ENCODE peak calls at places on chromosomes 13 and 19, in five cellular contexts. D is heart left ventricle, V is AG04450, B is right atrium auricular region, X is colonic mucosa. O is an unnamed sample.

GRCh38 chr13:109712187-109712601 is 74.2 kb downstream of the IRS2 start:
- DNase-seq in D (no peak), V (no peak), B (no peak), X (no peak), O (no peak)

GRCh38 chr19:4575978-4576933 is 16.8 kb upstream of the SEMA6B start:
- DNase-seq in D (peak), V (no peak), B (no peak), X (peak), O (peak)

GRCh38 chr13:23432589-23432988 is 913 bp downstream of the SACS start:
- DNase-seq in D (no peak), V (no peak), B (no peak), X (no peak), O (no peak)

GRCh38 chr19:41302624-41303351 is 7.2 kb upstream of the CCDC97 start:
- DNase-seq in D (no peak), V (no peak), B (no peak), X (no peak), O (peak)

GRCh38 chr13:77515785-77516184 is 19.7 kb upstream of the SCEL start:
- DNase-seq in D (no peak), V (no peak), B (no peak), X (no peak), O (no peak)

GRCh38 chr19:13839938-13840750 is 36.8 kb upstream of the NANOS3 start:
- DNase-seq in D (peak), V (no peak), B (no peak), X (peak), O (no peak)

GRCh38 chr13:20702945-20703784 is at the start of gene IL17D:
- DNase-seq in D (no peak), V (no peak), B (no peak), X (peak), O (peak)

GRCh38 chr19:39127812-39128510 is 2.4 kb downstream of the PAK4 start:
- DNase-seq in D (no peak), V (no peak), B (no peak), X (peak), O (no peak)

GRCh38 chr13:109833940-109834339 is 47.6 kb upstream of the IRS2 start:
- DNase-seq in D (no peak), V (no peak), B (no peak), X (no peak), O (no peak)

GRCh38 chr19:30516111-30516510 is 143.9 kb downstream of the ZNF536 start:
- DNase-seq in D (no peak), V (no peak), B (no peak), X (no peak), O (no peak)

GRCh38 chr19:50461066-50461875 is 15.0 kb upstream of the EMC10 start:
- DNase-seq in D (no peak), V (peak), B (no peak), X (peak), O (peak)

GRCh38 chr13:93700115-93700514 is 473.5 kb downstream of the GPC6 start:
- DNase-seq in D (no peak), V (no peak), B (no peak), X (no peak), O (no peak)

GRCh38 chr19:5503598-5503997 is 48.4 kb downstream of the ZNRF4 start:
- DNase-seq in D (no peak), V (no peak), B (no peak), X (no peak), O (no peak)

GRCh38 chr19:9709305-9709704 is 34.4 kb upstream of the ZNF562 start:
- DNase-seq in D (peak), V (no peak), B (no peak), X (no peak), O (no peak)

GRCh38 chr13:30829145-30829544 is 76.9 kb upstream of the MEDAG start:
- DNase-seq in D (no peak), V (no peak), B (no peak), X (no peak), O (no peak)

GRCh38 chr19:3804429-3804828 is 18.2 kb upstream of the MATK start:
- DNase-seq in D (no peak), V (no peak), B (no peak), X (no peak), O (no peak)

GRCh38 chr19:17337675-17338439 is 504 bp downstream of the GTPBP3 start:
- DNase-seq in D (no peak), V (no peak), B (no peak), X (peak), O (no peak)

GRCh38 chr19:50803633-50804419 is 13.6 kb downstream of the ACP4 start:
- DNase-seq in D (no peak), V (no peak), B (no peak), X (no peak), O (no peak)

GRCh38 chr19:3479819-3480215 is 508 bp downstream of the SMIM24 start:
- DNase-seq in D (no peak), V (no peak), B (no peak), X (peak), O (peak)

GRCh38 chr13:40539954-40540706 is 126.3 kb downstream of the FOXO1 start:
- DNase-seq in D (no peak), V (peak), B (no peak), X (no peak), O (no peak)

GRCh38 chr13:99322297-99323103 is 15.3 kb upstream of the GPR183 start:
- DNase-seq in D (no peak), V (no peak), B (no peak), X (no peak), O (no peak)

GRCh38 chr13:31227063-31227462 is 27.3 kb downstream of the B3GLCT start:
- DNase-seq in D (no peak), V (no peak), B (no peak), X (no peak), O (no peak)

GRCh38 chr19:17654993-17655392 is 33.2 kb downstream of the UNC13A start:
- DNase-seq in D (no peak), V (no peak), B (no peak), X (peak), O (no peak)

GRCh38 chr13:28408235-28408848 is 86.6 kb downstream of the FLT1 start:
- DNase-seq in D (peak), V (no peak), B (peak), X (peak), O (no peak)

GRCh38 chr13:26425439-26426358 is 131.8 kb upstream of the WASF3 start:
- DNase-seq in D (no peak), V (peak), B (no peak), X (no peak), O (no peak)

GRCh38 chr13:48741377-48741776 is 87.6 kb downstream of the CYSLTR2 start:
- DNase-seq in D (no peak), V (no peak), B (no peak), X (no peak), O (no peak)

GRCh38 chr13:45325806-45326205 is 15.2 kb downstream of the TPT1 start:
- DNase-seq in D (peak), V (peak), B (peak), X (no peak), O (no peak)

GRCh38 chr13:51620165-51620983 is 36.1 kb downstream of the WDFY2 start:
- DNase-seq in D (peak), V (no peak), B (no peak), X (no peak), O (no peak)

GRCh38 chr19:53254451-53255341 is at the start of gene ZNF677:
- DNase-seq in D (peak), V (peak), B (peak), X (peak), O (peak)

GRCh38 chr19:10815969-10816635 is 19.9 kb downstream of the TMED1 start:
- DNase-seq in D (no peak), V (no peak), B (no peak), X (no peak), O (no peak)

GRCh38 chr13:29958476-29958875 is 108.1 kb upstream of the UBL3 start:
- DNase-seq in D (no peak), V (no peak), B (no peak), X (no peak), O (peak)

GRCh38 chr19:34475026-34475974 is 6.3 kb upstream of the WTIP start:
- DNase-seq in D (no peak), V (peak), B (peak), X (no peak), O (no peak)

GRCh38 chr19:49767380-49767779 is 579 bp downstream of the AP2A1 start:
- DNase-seq in D (no peak), V (no peak), B (no peak), X (no peak), O (no peak)

GRCh38 chr19:33497778-33498175 is 23.8 kb downstream of the PEPD start:
- DNase-seq in D (no peak), V (no peak), B (no peak), X (no peak), O (no peak)

GRCh38 chr13:50412046-50412617 is 396.9 kb downstream of the KCNRG start:
- DNase-seq in D (no peak), V (no peak), B (no peak), X (no peak), O (no peak)

GRCh38 chr19:31127132-31127967 is 221.9 kb downstream of the TSHZ3 start:
- DNase-seq in D (no peak), V (peak), B (no peak), X (peak), O (no peak)

GRCh38 chr13:42574435-42575311 is 721 bp downstream of the TNFSF11 start:
- DNase-seq in D (no peak), V (no peak), B (no peak), X (no peak), O (peak)

GRCh38 chr19:58477871-58478270 is 1.7 kb downstream of the ZNF446 start:
- DNase-seq in D (no peak), V (no peak), B (no peak), X (no peak), O (no peak)

DNA sequence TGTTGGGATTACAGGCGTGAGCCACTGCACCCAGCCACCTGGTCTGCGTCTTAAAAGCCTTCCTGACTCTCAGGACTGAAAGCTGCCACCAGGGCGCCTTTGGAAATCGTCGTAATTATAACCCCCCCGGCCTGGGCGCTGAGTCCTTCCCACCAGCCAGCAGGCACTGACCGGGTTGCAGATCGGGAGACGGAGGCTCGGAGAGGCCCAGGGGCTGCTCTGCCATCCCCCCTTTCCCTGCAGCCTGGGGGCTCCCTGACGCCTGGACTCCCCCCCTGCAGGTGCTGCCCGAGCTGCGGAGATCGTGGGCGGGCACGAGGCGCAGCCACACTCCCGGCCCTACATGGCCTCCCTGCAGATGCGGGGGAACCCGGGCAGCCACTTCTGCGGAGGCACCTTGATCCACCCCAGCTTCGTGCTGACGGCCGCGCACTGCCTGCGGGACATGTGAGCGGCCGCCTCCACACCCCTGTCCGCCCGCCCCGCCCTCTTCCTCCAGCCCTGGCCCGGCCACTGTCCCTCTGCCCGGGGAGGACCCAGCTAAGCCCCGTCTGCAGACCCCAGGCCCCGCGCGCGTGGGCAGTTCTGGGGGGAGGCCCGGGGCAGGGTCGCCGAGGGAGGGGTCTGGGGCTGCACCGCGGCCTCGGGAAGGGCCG is 2.5 kb downstream of the PRTN3 start:
- DNase-seq in D (no peak), V (no peak), B (no peak), X (no peak), O (no peak)
- H3K27ac ChIP-seq in D (no peak), V (no peak), B (no peak), X (no peak), O (no peak)

DNA sequence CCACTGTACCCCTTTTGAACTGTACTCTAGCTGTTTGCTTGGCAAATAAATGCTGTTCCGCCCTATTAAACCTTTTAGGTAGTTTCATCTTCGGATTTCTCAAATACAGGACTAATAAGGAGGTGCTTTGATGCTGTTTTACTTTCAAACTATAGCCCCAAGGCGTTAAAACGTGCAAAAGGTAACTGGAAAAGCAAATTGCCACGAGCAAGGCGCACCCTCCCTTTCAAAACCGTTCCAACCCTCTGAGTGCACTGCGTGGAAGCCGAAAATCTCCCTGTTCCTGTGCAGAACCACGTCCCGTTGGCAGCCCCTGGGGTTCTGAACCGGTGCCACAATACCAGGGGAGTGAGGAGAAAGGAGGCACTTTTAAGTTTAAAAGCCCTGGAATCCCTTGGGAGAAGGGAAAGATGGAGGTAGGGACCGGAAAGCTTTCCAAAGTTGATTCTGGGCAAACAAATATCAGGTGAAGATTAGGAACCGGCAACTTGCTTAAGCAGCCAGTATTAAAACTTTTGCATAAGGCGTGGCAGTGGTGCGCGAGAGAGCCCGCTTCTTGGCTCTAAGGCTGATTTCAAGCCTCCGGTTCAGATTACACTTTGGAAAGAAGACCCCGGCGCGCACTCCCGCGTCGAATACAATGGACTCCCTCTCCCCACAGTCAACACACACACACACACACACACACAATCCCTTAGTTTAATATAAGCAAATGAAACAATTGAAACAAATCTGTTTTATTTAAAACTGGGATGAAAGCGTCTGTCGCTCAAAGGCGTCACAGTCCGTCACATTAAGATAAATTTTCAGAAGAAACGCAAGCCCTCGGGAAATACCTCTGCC is 9.5 kb downstream of the POU4F1 start:
- DNase-seq in D (no peak), V (no peak), B (no peak), X (no peak), O (no peak)
- H3K4me3 ChIP-seq in D (no peak), V (no peak), B (no peak), X (no peak), O (no peak)

GRCh38 chr19:15169541-15170285 is 31.1 kb downstream of the NOTCH3 start:
- DNase-seq in D (no peak), V (no peak), B (no peak), X (no peak), O (no peak)

GRCh38 chr19:15175609-15176008 is 25.2 kb downstream of the NOTCH3 start:
- DNase-seq in D (no peak), V (no peak), B (no peak), X (no peak), O (no peak)

GRCh38 chr19:15170345-15170744 is 30.4 kb downstream of the NOTCH3 start:
- DNase-seq in D (no peak), V (no peak), B (no peak), X (no peak), O (no peak)

GRCh38 chr19:15177269-15178116 is 23.3 kb downstream of the NOTCH3 start:
- DNase-seq in D (peak), V (no peak), B (peak), X (peak), O (peak)

GRCh38 chr19:15173746-15174404 is 26.9 kb downstream of the NOTCH3 start:
- DNase-seq in D (no peak), V (no peak), B (no peak), X (no peak), O (no peak)
- TF ChIP-seq CTCF in D (no peak), V (peak), B (no peak), X (no peak), O (no peak)

GRCh38 chr19:35740108-35740422 is 2.2 kb downstream of the IGFLR1 start:
- DNase-seq in D (no peak), V (no peak), B (no peak), X (no peak), O (no peak)
- H3K27ac ChIP-seq in D (peak), V (peak), B (peak), X (peak), O (no peak)

DNA sequence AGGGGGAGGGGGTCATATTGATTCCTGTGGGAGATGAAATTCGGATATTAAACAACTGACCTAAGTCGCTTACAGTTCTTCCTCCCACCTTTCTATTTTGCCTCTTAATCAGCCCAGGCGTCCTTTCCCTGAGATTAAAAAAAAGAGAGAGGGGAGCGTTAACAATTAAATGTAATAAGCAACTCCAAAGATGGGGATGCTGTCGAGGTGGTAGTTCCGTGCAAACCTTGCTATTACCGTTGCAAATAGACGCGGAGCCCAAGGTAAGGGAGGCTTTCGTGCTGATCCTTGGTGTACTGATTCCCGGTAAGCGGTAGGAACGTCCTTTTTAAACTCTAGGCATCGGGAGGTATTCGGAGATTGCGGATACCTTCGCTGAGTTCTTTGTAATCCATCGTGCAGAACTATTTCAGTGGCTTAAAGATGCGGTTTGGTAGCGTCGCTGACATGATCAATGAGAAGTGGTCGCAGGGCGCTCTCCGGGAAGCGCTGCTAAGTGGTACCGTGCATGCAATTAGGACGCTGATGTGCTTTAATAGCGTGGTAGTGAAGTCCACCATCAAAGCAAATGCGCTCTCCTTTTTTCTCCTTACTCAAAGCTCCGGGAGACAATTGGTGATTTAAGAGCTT is 3.1 kb downstream of the SLITRK5 start:
- DNase-seq in D (no peak), V (no peak), B (no peak), X (no peak), O (no peak)
- H3K4me3 ChIP-seq in D (no peak), V (no peak), B (no peak), X (no peak), O (no peak)

GRCh38 chr13:108322206-108322824 is 52.8 kb downstream of the TNFSF13B start:
- DNase-seq in D (no peak), V (peak), B (no peak), X (no peak), O (no peak)
- TF ChIP-seq CTCF in D (peak), V (peak), B (peak), X (peak), O (peak)

GRCh38 chr19:1832046-1832663 is 16.1 kb downstream of the REXO1 start:
- DNase-seq in D (no peak), V (no peak), B (no peak), X (no peak), O (no peak)

GRCh38 chr19:1830978-1831377 is 17.3 kb downstream of the REXO1 start:
- DNase-seq in D (no peak), V (no peak), B (no peak), X (no peak), O (no peak)

GRCh38 chr19:1836458-1837221 is 11.6 kb downstream of the REXO1 start:
- DNase-seq in D (no peak), V (no peak), B (no peak), X (no peak), O (no peak)

GRCh38 chr19:1830568-1830967 is 17.7 kb downstream of the REXO1 start:
- DNase-seq in D (no peak), V (no peak), B (no peak), X (no peak), O (no peak)

DNA sequence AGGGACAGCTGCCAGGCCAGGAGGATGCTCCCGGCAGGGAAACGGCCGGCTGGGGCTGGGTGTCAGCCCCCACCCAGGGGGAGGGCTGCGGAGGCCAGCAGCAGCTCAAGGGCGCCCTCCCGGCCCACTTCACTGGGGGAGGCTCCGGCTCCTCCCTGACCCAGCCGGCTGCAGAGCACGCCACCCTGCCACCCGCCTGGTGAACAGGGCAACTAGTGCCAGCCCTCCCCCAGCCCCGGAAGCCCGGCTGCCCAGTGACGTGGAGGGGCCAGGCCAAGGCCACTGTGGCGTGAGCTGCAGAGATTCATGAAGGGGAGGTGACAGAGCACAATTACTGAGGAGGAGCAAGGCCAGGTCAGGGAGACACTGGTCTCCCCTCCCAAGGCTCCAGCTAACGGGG is 14.7 kb downstream of the REXO1 start:
- DNase-seq in D (no peak), V (no peak), B (no peak), X (no peak), O (no peak)
- H3K27ac ChIP-seq in D (no peak), V (no peak), B (peak), X (no peak), O (no peak)

GRCh38 chr19:46076951-46077814 is 36.4 kb upstream of the IGFL4 start:
- DNase-seq in D (no peak), V (peak), B (no peak), X (peak), O (no peak)

GRCh38 chr19:46077815-46078167 is 37.0 kb upstream of the IGFL4 start:
- DNase-seq in D (no peak), V (no peak), B (no peak), X (no peak), O (no peak)

GRCh38 chr19:46082728-46083050 is 41.8 kb downstream of the IGFL3 start:
- DNase-seq in D (no peak), V (no peak), B (no peak), X (no peak), O (no peak)

GRCh38 chr19:46081928-46082727 is 41.3 kb upstream of the IGFL4 start:
- DNase-seq in D (no peak), V (no peak), B (no peak), X (peak), O (no peak)

DNA sequence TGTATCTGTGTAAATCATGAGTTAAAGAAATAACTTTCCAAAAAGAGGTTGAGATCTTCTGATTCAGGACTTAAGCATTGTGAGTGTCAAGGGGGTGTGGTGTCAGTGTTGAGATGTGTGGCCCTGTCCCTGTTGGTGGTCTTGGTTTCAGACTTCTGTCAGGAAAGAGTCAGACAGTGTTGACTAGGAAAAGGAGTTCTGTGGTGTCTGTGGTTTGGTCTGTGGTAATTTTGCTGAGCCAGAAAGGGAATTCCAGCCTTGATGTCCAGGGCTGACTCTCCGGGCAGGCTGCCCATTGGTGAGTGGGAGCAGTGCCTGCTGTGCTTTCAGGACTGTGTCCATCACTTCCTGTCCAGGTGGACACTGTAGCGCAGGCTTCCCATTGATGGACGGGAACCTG is 39.8 kb upstream of the IGFL4 start:
- DNase-seq in D (no peak), V (peak), B (no peak), X (no peak), O (no peak)
- H3K4me3 ChIP-seq in D (no peak), V (no peak), B (no peak), X (no peak), O (no peak)

O was measured in CD8-positive, alpha-beta T cell.